ENCODE peak calls at places on chromosomes 12 and 14, in ten cellular contexts. B is endothelial cell of umbilical vein, M is IMR-90, F is GM12878, K is fibroblast of lung, L is GM23248, T is neural progenitor cell, Q is hepatocyte, E is Karpas-422, Y is H9. U is an unnamed sample. For H4K20me1, the result is how much of the 10 kb centered on the place peaks cover.

GRCh38 chr14:106875503-106875902 is 1349.1 kb downstream of the TMEM121 start:
- DNase-seq in B (no peak), M (no peak), F (no peak), K (no peak), L (no peak), T (no peak), Q (no peak), E (peak), Y (no peak), U (peak)

GRCh38 chr14:92613681-92614260 is 100.2 kb downstream of the RIN3 start:
- DNase-seq in B (no peak), M (no peak), F (no peak), K (no peak), L (no peak), T (no peak), Q (no peak), E (no peak), Y (no peak), U (no peak)

GRCh38 chr12:47184813-47185212 is 105.1 kb upstream of the AMIGO2 start:
- DNase-seq in B (no peak), M (no peak), F (no peak), K (no peak), L (no peak), T (no peak), Q (peak), E (no peak), Y (no peak), U (no peak)

GRCh38 chr12:58412466-58412865 is 471.1 kb downstream of the ATP23 start:
- DNase-seq in B (no peak), M (no peak), F (no peak), K (no peak), L (peak), T (no peak), Q (peak), E (no peak), Y (no peak), U (no peak)

GRCh38 chr12:71719647-71720370 is 33.9 kb downstream of the TMEM19 start:
- DNase-seq in B (no peak), M (peak), F (no peak), K (no peak), L (peak), T (no peak), Q (no peak), E (peak), Y (no peak), U (no peak)

GRCh38 chr12:120241561-120242274 is 23.8 kb downstream of the PXN start:
- DNase-seq in B (peak), M (no peak), F (no peak), K (peak), L (no peak), T (no peak), Q (no peak), E (no peak), Y (no peak), U (no peak)

GRCh38 chr12:64608901-64609542 is 1.3 kb upstream of the RASSF3 start:
- DNase-seq in B (peak), M (peak), F (peak), K (peak), L (peak), T (peak), Q (peak), E (peak), Y (peak), U (peak)

GRCh38 chr14:26984318-26985177 is 386.7 kb upstream of the NOVA1 start:
- DNase-seq in B (peak), M (peak), F (no peak), K (peak), L (peak), T (peak), Q (peak), E (peak), Y (peak), U (peak)

GRCh38 chr14:62736426-62737043 is 308.7 kb downstream of the KCNH5 start:
- DNase-seq in B (no peak), M (peak), F (no peak), K (peak), L (no peak), T (no peak), Q (no peak), E (no peak), Y (no peak), U (no peak)

GRCh38 chr14:100408350-100409015 is 85.3 kb downstream of the SLC25A47 start:
- DNase-seq in B (no peak), M (peak), F (no peak), K (peak), L (peak), T (no peak), Q (peak), E (no peak), Y (no peak), U (no peak)

GRCh38 chr12:13148532-13148847 is 45.0 kb upstream of the GSG1 start:
- DNase-seq in B (no peak), M (no peak), F (no peak), K (no peak), L (no peak), T (no peak), Q (no peak), E (no peak), Y (no peak), U (no peak)

GRCh38 chr14:74735113-74735512 is 22.2 kb downstream of the FCF1 start:
- DNase-seq in B (no peak), M (no peak), F (no peak), K (no peak), L (no peak), T (no peak), Q (no peak), E (no peak), Y (no peak), U (no peak)

GRCh38 chr14:67442139-67442906 is 30.4 kb upstream of the PLEK2 start:
- DNase-seq in B (no peak), M (no peak), F (no peak), K (no peak), L (no peak), T (no peak), Q (no peak), E (no peak), Y (no peak), U (peak)

DNA sequence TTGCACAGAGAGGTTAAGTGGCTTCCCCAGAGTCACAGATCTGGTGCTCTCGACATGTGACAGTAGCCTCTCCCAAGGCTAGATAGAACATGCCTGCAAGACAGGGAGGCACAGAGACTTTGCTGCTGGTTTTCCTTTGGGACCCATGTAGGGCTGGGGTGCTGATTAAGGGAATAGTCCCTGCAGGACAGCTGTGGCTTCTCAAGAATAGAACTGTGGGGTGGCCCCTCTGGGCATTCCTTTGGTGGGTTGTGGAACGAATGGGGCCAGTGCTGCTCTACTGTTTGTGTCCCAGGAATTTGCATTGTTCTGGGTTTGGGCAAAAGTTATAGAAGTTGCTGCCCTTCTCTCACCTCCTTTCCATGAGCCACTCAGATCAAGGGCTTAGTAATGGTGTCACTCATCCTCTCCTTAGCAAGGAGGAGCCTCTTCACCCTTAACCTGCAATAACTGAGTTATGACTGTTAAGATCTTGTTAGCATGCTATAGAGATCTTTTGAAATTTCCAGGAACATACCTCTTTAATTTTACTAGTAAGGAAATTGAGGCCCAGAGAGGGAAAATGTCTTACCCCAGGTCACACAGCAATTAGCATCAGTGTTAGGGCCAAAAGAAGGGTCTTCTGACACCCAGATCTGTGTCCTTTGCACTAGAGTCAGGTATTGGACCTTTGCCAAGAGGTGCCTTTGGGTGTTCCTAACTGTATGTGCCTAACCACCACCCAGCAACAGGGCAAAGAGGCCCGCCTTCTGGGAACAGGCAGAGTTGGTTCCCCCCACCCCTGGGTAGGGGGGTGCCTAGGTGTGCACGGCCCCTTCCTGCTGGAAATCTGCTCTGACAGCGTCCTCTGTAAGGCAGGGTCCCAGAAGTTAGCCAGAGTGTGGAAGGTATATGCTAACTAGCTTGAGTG is 31.4 kb downstream of the CD9 start:
- DNase-seq in B (no peak), M (no peak), F (no peak), K (no peak), L (no peak), T (no peak), Q (no peak), E (no peak), Y (no peak), U (no peak)
- H4K20me1 ChIP-seq in B (under half), M (under half), F (under half), K (under half), L (under half), T (under half), Q (under half), E (under half), Y (under half), U (under half)

GRCh38 chr14:89382487-89383170 is 34.4 kb downstream of the FOXN3 start:
- DNase-seq in B (no peak), M (no peak), F (no peak), K (no peak), L (no peak), T (no peak), Q (no peak), E (no peak), Y (no peak), U (no peak)
- H4K20me1 ChIP-seq in B (under half), M (half or more), F (under half), K (under half), L (under half), T (under half), Q (under half), E (under half), Y (under half), U (under half)

GRCh38 chr12:116257826-116258225 is 19.7 kb downstream of the MED13L start:
- DNase-seq in B (no peak), M (no peak), F (no peak), K (no peak), L (no peak), T (no peak), Q (no peak), E (no peak), Y (no peak), U (no peak)
- H4K20me1 ChIP-seq in B (under half), M (half or more), F (under half), K (under half), L (half or more), T (half or more), Q (half or more), E (half or more), Y (under half), U (half or more)

GRCh38 chr14:50228313-50228712 is 3.1 kb downstream of the SOS2 start:
- DNase-seq in B (no peak), M (no peak), F (no peak), K (no peak), L (no peak), T (no peak), Q (no peak), E (no peak), Y (no peak), U (no peak)
- H4K20me1 ChIP-seq in B (under half), M (under half), F (under half), K (under half), L (under half), T (under half), Q (under half), E (under half), Y (under half), U (under half)

U was measured in MM.1S.